ENCODE peak calls at places on chromosomes 12 and 14, in ten cellular contexts. C is RWPE2, W is breast epithelium, E is fibroblast of villous mesenchyme, Q is coronary artery, Z is body of pancreas, A is upper lobe of right lung, D is heart right ventricle, G is BJ, S is fibroblast of pulmonary artery. P is an unnamed sample.

GRCh38 chr12:128754275-128754674 is 69.5 kb downstream of the SLC15A4 start:
- DNase-seq in W (no peak), S (no peak), E (no peak), G (no peak), C (no peak), A (no peak), D (no peak), Q (no peak), Z (no peak), P (peak)

GRCh38 chr14:70254476-70254961 is 65.8 kb upstream of the SLC8A3 start:
- DNase-seq in G (no peak), A (peak), Z (peak), S (peak), Q (no peak), D (no peak), E (peak), W (peak), C (no peak), P (no peak)

GRCh38 chr14:59739794-59740193 is 130.8 kb downstream of the RTN1 start:
- DNase-seq in W (no peak), G (no peak), Q (no peak), C (no peak), E (no peak), A (no peak), Z (no peak), D (no peak), S (peak), P (no peak)

GRCh38 chr12:8018666-8019581 is 13.6 kb upstream of the FOXJ2 start:
- DNase-seq in G (no peak), Z (no peak), Q (no peak), A (no peak), E (peak), W (no peak), C (no peak), S (no peak), D (no peak), P (no peak)

GRCh38 chr12:97380440-97380839 is 82.2 kb upstream of the RMST start:
- DNase-seq in S (no peak), G (no peak), C (no peak), W (no peak), Q (no peak), A (no peak), D (no peak), Z (no peak), E (no peak), P (no peak)

GRCh38 chr12:100375023-100375737 is 18.3 kb downstream of the SLC17A8 start:
- DNase-seq in D (peak), A (peak), G (no peak), S (peak), C (no peak), E (peak), Q (no peak), Z (peak), W (no peak), P (no peak)

GRCh38 chr14:96105089-96105920 is 66.1 kb downstream of the C14orf132 start:
- DNase-seq in D (no peak), W (no peak), C (peak), Q (no peak), S (no peak), Z (no peak), A (no peak), G (no peak), E (peak), P (no peak)

GRCh38 chr12:1912580-1913376 is 5.7 kb downstream of the CACNA2D4 start:
- DNase-seq in W (peak), E (no peak), D (no peak), Z (no peak), C (peak), S (no peak), A (no peak), Q (peak), G (no peak), P (no peak)

GRCh38 chr12:39846971-39847661 is 227.5 kb upstream of the ABCD2 start:
- DNase-seq in G (no peak), S (peak), D (no peak), Z (no peak), E (no peak), A (no peak), W (no peak), C (no peak), Q (no peak), P (peak)

GRCh38 chr12:50922820-50923219 is 29.5 kb upstream of the HIGD1C start:
- DNase-seq in A (no peak), Z (no peak), W (no peak), G (no peak), E (peak), D (no peak), Q (no peak), C (no peak), S (peak), P (no peak)

GRCh38 chr12:120666577-120667390 is 20.2 kb upstream of the MLEC start:
- DNase-seq in Q (no peak), D (no peak), E (no peak), W (no peak), A (no peak), G (no peak), C (no peak), Z (no peak), S (no peak), P (no peak)

GRCh38 chr14:57575482-57575881 is 81.8 kb upstream of the CCDC198 start:
- DNase-seq in C (no peak), D (peak), G (no peak), Z (no peak), E (no peak), A (no peak), Q (no peak), W (no peak), S (no peak), P (no peak)

GRCh38 chr12:753401-754237 is 1.2 kb downstream of the WNK1 start:
- DNase-seq in S (peak), W (peak), Z (peak), C (peak), G (no peak), D (peak), Q (peak), A (peak), E (peak), P (no peak)

GRCh38 chr12:661720-662486 is 1.3 kb downstream of the NINJ2 start:
- DNase-seq in C (no peak), S (no peak), G (no peak), A (no peak), Q (no peak), Z (no peak), E (no peak), W (no peak), D (no peak), P (no peak)

GRCh38 chr12:6953417-6954315 is 2.5 kb downstream of the PTPN6 start:
- DNase-seq in A (peak), G (no peak), D (peak), Z (no peak), E (peak), S (peak), C (no peak), W (no peak), Q (peak), P (no peak)

GRCh38 chr14:72545411-72546311 is 348.2 kb downstream of the DPF3 start:
- DNase-seq in A (no peak), D (no peak), S (no peak), Q (no peak), G (no peak), E (peak), C (no peak), Z (no peak), W (no peak), P (no peak)

GRCh38 chr14:105400016-105400415 is 1.7 kb downstream of the TEX22 start:
- DNase-seq in E (no peak), Q (no peak), Z (no peak), S (no peak), W (no peak), D (no peak), C (no peak), G (no peak), A (no peak), P (no peak)
- H3K4me3 ChIP-seq in E (no peak), Q (no peak), Z (no peak), S (no peak), W (peak), D (no peak), C (no peak), G (no peak), A (no peak), P (no peak)

GRCh38 chr12:24778486-24779304 is 170.2 kb downstream of the BCAT1 start:
- DNase-seq in G (no peak), D (no peak), A (no peak), E (peak), Q (no peak), W (no peak), C (no peak), Z (no peak), S (peak), P (no peak)
- TF ChIP-seq CTCF in G (peak), D (peak), A (peak), E (peak), Q (no peak), W (no peak), C (peak), Z (peak), S (peak), P (peak)

DNA sequence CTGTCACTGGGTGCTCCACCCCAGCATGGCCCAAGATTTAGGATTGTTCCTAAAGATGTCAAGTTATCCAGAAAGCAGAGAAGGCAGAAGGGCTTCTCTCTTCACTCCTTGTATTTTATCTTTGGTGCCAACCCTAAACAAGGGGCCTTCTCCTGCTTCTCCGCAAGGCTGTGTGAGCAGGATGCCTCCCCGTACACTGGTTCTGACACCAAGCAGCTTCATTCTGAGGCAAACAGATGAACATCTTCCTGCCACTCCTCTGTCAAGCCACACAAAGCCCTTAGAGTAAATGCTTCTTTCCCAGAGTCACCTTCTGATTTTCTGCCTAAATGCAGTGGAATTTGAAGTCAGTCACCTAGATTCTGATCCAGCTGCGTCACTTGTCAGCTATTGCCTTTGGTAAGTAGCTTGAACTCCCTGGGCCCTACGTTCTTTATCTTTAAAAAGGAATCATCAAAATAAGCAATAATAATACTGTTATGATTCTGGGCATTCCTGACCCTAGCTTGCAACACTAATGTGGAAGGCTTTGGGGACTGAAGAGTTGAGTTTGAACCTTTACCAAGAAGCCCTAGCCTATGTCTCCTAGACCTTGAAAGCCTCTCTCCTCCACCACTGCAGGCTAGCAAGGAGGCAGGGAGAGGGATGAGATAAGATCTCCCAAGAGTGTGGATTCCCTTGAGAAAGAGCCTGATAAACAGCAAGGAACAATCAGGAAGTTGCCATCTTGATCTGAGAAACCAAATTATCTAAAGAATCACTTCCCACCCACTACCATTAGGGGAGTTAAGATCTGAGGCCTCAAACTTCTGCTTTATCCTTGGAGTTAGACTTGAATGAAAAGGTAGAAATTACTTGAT is 5.7 kb downstream of the KRT73 start:
- DNase-seq in E (no peak), Z (no peak), G (no peak), S (no peak), D (no peak), Q (peak), C (no peak), A (no peak), W (no peak), P (no peak)
- H3K4me3 ChIP-seq in E (no peak), Z (no peak), G (no peak), S (no peak), D (no peak), Q (no peak), C (no peak), A (no peak), W (no peak), P (no peak)

GRCh38 chr14:102139248-102140026 is at the start of gene WDR20:
- DNase-seq in Q (peak), E (peak), Z (peak), G (peak), S (peak), D (peak), W (peak), C (peak), A (peak), P (no peak)
- TF ChIP-seq CTCF in Q (no peak), E (no peak), Z (no peak), G (no peak), S (no peak), D (no peak), W (no peak), C (peak), A (no peak), P (no peak)

DNA sequence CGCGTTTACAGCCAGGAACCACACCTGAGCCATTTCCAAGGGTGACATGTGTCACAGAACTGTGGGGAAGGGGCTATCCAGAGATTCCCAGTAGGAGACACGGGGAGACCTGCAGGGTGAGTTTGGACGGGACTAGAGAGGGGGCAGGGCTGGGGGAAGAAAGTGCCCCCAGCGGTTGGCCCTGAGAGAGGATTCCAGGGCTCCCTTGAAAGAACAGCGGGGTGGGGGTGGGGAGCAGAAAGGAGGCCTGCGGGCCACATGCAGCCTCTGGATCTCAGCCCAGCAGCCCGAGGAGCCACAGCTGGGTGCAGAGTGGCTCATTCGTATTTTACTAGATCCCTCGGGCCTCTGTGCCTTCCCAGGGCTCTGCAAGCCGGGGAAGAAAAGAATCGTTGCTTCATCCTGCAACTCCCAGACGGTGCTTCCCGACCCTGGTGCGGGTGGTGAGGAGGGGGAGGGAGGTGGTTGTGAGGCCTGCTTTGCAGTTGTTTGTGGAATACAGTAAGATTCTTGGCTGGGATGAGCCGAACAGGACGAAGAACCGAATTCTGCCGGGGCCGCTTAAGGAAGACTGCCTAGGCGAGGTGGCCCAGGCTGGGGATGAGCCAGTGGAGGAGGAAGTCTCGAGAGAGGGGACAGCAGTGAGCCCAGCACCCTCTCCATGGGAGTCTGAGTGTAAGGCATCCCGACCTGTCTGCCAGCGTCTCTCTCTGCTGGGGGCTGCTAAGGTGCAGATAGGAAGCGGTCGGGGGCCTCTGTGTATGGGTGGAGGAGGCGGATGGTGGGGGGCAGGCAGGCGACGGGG is 36.1 kb upstream of the ANKRD9 start:
- DNase-seq in W (no peak), D (no peak), A (no peak), S (peak), E (peak), Q (no peak), G (peak), Z (no peak), C (no peak), P (no peak)
- H3K4me3 ChIP-seq in W (peak), D (no peak), A (no peak), S (no peak), E (no peak), Q (no peak), G (no peak), Z (no peak), C (no peak), P (no peak)

GRCh38 chr14:62168564-62169155 is 406.4 kb downstream of the SNAPC1 start:
- DNase-seq in A (no peak), E (no peak), W (no peak), Z (no peak), G (no peak), D (no peak), S (no peak), C (no peak), Q (no peak), P (no peak)
- TF ChIP-seq CTCF in A (no peak), E (no peak), W (no peak), Z (no peak), G (peak), D (no peak), S (peak), C (peak), Q (no peak), P (peak)

GRCh38 chr12:49093746-49094103 is 876 bp downstream of the DHH start:
- DNase-seq in A (no peak), D (no peak), Q (no peak), Z (no peak), S (no peak), W (no peak), C (no peak), E (no peak), G (no peak), P (no peak)
- H3K4me3 ChIP-seq in A (peak), D (peak), Q (peak), Z (no peak), S (no peak), W (peak), C (no peak), E (no peak), G (no peak), P (peak)

GRCh38 chr12:130394906-130395305 is 57.2 kb downstream of the PIWIL1 start:
- DNase-seq in S (no peak), Z (no peak), W (no peak), C (no peak), A (no peak), G (no peak), D (no peak), Q (no peak), E (no peak), P (no peak)

GRCh38 chr12:130396667-130397066 is 59.0 kb downstream of the PIWIL1 start:
- DNase-seq in Q (no peak), S (no peak), E (no peak), D (no peak), W (no peak), G (no peak), A (no peak), Z (no peak), C (no peak), P (no peak)

GRCh38 chr12:130385193-130385592 is 47.5 kb downstream of the PIWIL1 start:
- DNase-seq in C (no peak), S (no peak), E (no peak), G (no peak), D (no peak), Q (no peak), W (no peak), A (no peak), Z (no peak), P (no peak)

DNA sequence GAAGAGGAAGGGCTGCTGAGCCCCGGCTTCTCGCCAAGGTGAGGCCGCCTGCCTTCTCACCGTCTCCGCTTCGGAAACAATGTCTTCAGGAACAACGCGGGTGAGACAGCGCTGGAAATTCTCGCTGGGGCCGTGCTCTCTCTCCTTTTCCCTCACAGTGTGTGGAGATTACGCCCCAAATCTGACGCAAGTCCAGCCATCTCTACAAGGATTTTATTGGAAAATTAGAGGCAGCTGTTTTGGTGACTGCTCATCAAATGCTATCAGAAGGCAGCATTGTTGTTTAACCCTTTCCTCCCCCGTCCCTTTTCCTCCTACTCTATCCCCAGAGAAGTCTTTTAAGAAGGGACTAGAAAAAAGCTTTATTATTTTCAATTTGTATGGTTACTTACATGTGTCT is 53.5 kb downstream of the PIWIL1 start:
- DNase-seq in E (no peak), C (no peak), S (no peak), Z (no peak), Q (no peak), G (no peak), D (no peak), A (no peak), W (no peak), P (no peak)
- TF ChIP-seq CTCF in E (no peak), C (no peak), S (no peak), Z (no peak), Q (no peak), G (no peak), D (no peak), A (no peak), W (no peak), P (no peak)